ENCODE peak calls at places on chromosomes 11 and 22, in seven cellular contexts. N, W, X, E, R, A and Q are unnamed samples.

GRCh38 chr11:109247071-109247470 is 174.9 kb upstream of the C11orf87 start:
- DNase-seq in N (no peak), W (no peak), X (no peak), E (peak; percentile 5), R (no peak), A (no peak), Q (no peak)

GRCh38 chr22:23357028-23357427 is 176.7 kb downstream of the BCR start:
- DNase-seq in N (no peak), W (no peak), X (no peak), E (no peak), R (no peak), A (no peak), Q (no peak)

GRCh38 chr11:28621648-28622215 is 513.5 kb downstream of the METTL15 start:
- DNase-seq in N (no peak), W (no peak), X (no peak), E (peak; percentile 27), R (no peak), A (no peak), Q (no peak)

GRCh38 chr11:58579192-58580129 is 598 bp downstream of the ZFP91 start:
- DNase-seq in N (peak; percentile 89), W (peak; percentile 97), X (peak; percentile 90), E (peak; percentile 76), R (peak; percentile 94), A (peak; percentile 85), Q (peak; percentile 93)

GRCh38 chr11:72326151-72326842 is 82.3 kb upstream of the PHOX2A start:
- DNase-seq in N (no peak), W (no peak), X (no peak), E (peak; percentile 27), R (peak; percentile 47), A (peak; percentile 13), Q (no peak)

GRCh38 chr22:38700789-38701628 is at the start of gene JOSD1:
- DNase-seq in N (peak; percentile 94), W (peak; percentile 98), X (peak; percentile 77), E (peak; percentile 89), R (peak; percentile 98), A (peak; percentile 97), Q (peak; percentile 98)

GRCh38 chr11:686451-687243 is 8.4 kb downstream of the DEAF1 start:
- DNase-seq in N (no peak), W (no peak), X (no peak), E (no peak), R (no peak), A (no peak), Q (no peak)

GRCh38 chr11:120335596-120335927 is 651 bp upstream of the ARHGEF12 start:
- DNase-seq in N (no peak), W (no peak), X (no peak), E (no peak), R (no peak), A (no peak), Q (no peak)

GRCh38 chr11:764322-765024 is 12.8 kb downstream of the GATD1 start:
- DNase-seq in N (no peak), W (peak; percentile 68), X (no peak), E (no peak), R (no peak), A (no peak), Q (no peak)

GRCh38 chr11:80816966-80817365 is 1376.1 kb upstream of the TENM4 start:
- DNase-seq in N (no peak), W (no peak), X (no peak), E (no peak), R (no peak), A (no peak), Q (no peak)